ENCODE peak calls at places on chromosomes 1 and 21, in ten cellular contexts. W is cerebellar cortex; O is erythroblast; D is stimulated activated CD4-positive, alpha-beta T cell treated with anti-CD3 and anti-CD28 coated beads, Interleukin-2, amount 100 ng/mL, for 48 hours; N is OCI-LY7; Q is RPMI8226; E is substantia nigra; Z is left kidney; X is NCI-H446; G is germinal center. C is an unnamed sample.

GRCh38 chr1:223515416-223515815 is 122.2 kb downstream of the CCDC185 start:
- DNase-seq in N (no peak), Q (no peak), Z (no peak), G (no peak), D (no peak), E (no peak), X (no peak), O (no peak), W (no peak), C (no peak)

GRCh38 chr1:110916669-110917306 is 43.8 kb downstream of the CD53 start:
- DNase-seq in E (no peak), O (peak), N (no peak), D (no peak), X (no peak), W (no peak), Q (peak), Z (no peak), G (no peak), C (peak)

GRCh38 chr1:192887426-192887825 is 78.6 kb downstream of the RGS2 start:
- DNase-seq in D (no peak), E (no peak), G (no peak), X (no peak), O (no peak), W (no peak), Q (no peak), N (no peak), Z (no peak), C (peak)

GRCh38 chr1:29439615-29440014 is 203.3 kb downstream of the PTPRU start:
- DNase-seq in Q (no peak), E (no peak), X (no peak), D (no peak), W (no peak), G (no peak), Z (no peak), N (no peak), O (no peak), C (no peak)

GRCh38 chr1:10978719-10979118 is 33.7 kb upstream of the TARDBP start:
- DNase-seq in D (no peak), Z (no peak), X (no peak), O (no peak), Q (no peak), W (no peak), E (no peak), N (no peak), G (no peak), C (no peak)

GRCh38 chr1:117650840-117651568 is 45.2 kb downstream of the TENT5C start:
- DNase-seq in N (no peak), Z (no peak), O (no peak), W (no peak), G (no peak), X (no peak), Q (no peak), E (no peak), D (no peak), C (no peak)

GRCh38 chr1:207603777-207604176 is 41.2 kb upstream of the CR1L start:
- DNase-seq in Z (no peak), O (no peak), X (no peak), G (no peak), E (no peak), W (no peak), Q (no peak), N (no peak), D (no peak), C (no peak)

GRCh38 chr1:204190212-204191211 is 5.8 kb downstream of the KISS1 start:
- DNase-seq in W (no peak), D (no peak), E (no peak), O (no peak), G (no peak), X (no peak), N (no peak), Z (peak), Q (no peak), C (no peak)

GRCh38 chr1:174123843-174124242 is 35.5 kb upstream of the RABGAP1L start:
- DNase-seq in O (no peak), Q (no peak), D (no peak), N (no peak), E (no peak), W (no peak), X (no peak), Z (no peak), G (no peak), C (no peak)

GRCh38 chr1:223765719-223766340 is 53.5 kb downstream of the CAPN2 start:
- DNase-seq in Q (no peak), Z (no peak), X (no peak), D (no peak), N (no peak), O (no peak), G (no peak), W (no peak), E (no peak), C (no peak)

GRCh38 chr21:37673801-37674575 is 242.3 kb downstream of the KCNJ6 start:
- DNase-seq in Z (no peak), D (no peak), G (no peak), N (no peak), E (no peak), O (no peak), X (no peak), Q (no peak), W (no peak), C (peak)

GRCh38 chr1:9115656-9116205 is 13.2 kb downstream of the GPR157 start:
- DNase-seq in Z (no peak), E (no peak), O (no peak), X (peak), D (no peak), G (no peak), N (no peak), W (no peak), Q (no peak), C (no peak)

GRCh38 chr1:62395291-62395690 is 41.6 kb upstream of the USP1 start:
- DNase-seq in G (no peak), W (no peak), E (peak), D (no peak), Q (no peak), O (no peak), X (no peak), N (no peak), Z (no peak), C (no peak)

GRCh38 chr1:98048234-98048633 is 127.4 kb upstream of the DPYD start:
- DNase-seq in X (peak), W (no peak), Z (peak), O (peak), D (peak), G (peak), E (peak), Q (peak), N (peak), C (peak)

GRCh38 chr1:2459757-2460156 is 16.3 kb upstream of the PLCH2 start:
- DNase-seq in O (no peak), W (peak), X (no peak), N (no peak), Q (peak), D (no peak), G (no peak), Z (peak), E (peak), C (no peak)